ENCODE peak calls at places on chromosomes 7 and 10, in seven cellular contexts. N is tibial nerve, F is NB4, M is body of pancreas, I is K562, P is GM12892, A is adrenal gland. G is an unnamed sample.

GRCh38 chr7:24574365-24574764 is 1.1 kb downstream of the PALS2 start:
- DNase-seq in N (no peak), F (no peak), M (no peak), I (peak; percentile 16), P (no peak), A (no peak), G (peak; percentile 50)

GRCh38 chr7:46848944-46849343 is 733.0 kb downstream of the TNS3 start:
- DNase-seq in N (no peak), F (no peak), M (no peak), I (no peak), P (no peak), A (no peak), G (no peak)

GRCh38 chr10:43846187-43846680 is 197.6 kb upstream of the ZNF32 start:
- DNase-seq in N (no peak), F (peak; percentile 36), M (no peak), I (no peak), P (no peak), A (peak; percentile 73), G (no peak)

GRCh38 chr10:71667374-71667750 is 52.2 kb downstream of the C10orf105 start:
- DNase-seq in N (no peak), F (peak; percentile 31), M (no peak), I (no peak), P (no peak), A (no peak), G (no peak)

GRCh38 chr10:43926875-43927406 is 278.3 kb upstream of the ZNF32 start:
- DNase-seq in N (no peak), F (no peak), M (no peak), I (no peak), P (no peak), A (peak; percentile 25), G (no peak)

GRCh38 chr10:58818889-58819288 is 306.2 kb downstream of the BICC1 start:
- DNase-seq in N (no peak), F (no peak), M (no peak), I (no peak), P (no peak), A (no peak), G (no peak)

GRCh38 chr7:151310578-151310977 is 31.0 kb upstream of the NUB1 start:
- DNase-seq in N (no peak), F (peak; percentile 52), M (no peak), I (peak; percentile 53), P (no peak), A (peak; percentile 45), G (no peak)

GRCh38 chr7:95264225-95264927 is 60.0 kb downstream of the PON1 start:
- DNase-seq in N (no peak), F (no peak), M (no peak), I (no peak), P (no peak), A (no peak), G (no peak)

GRCh38 chr7:11437987-11438386 is 394.0 kb downstream of the THSD7A start:
- DNase-seq in N (no peak), F (peak; percentile 19), M (no peak), I (no peak), P (no peak), A (no peak), G (no peak)

GRCh38 chr7:38863609-38864291 is 45.2 kb downstream of the VPS41 start:
- DNase-seq in N (no peak), F (no peak), M (peak; percentile 91), I (no peak), P (no peak), A (no peak), G (no peak)

GRCh38 chr10:124544711-124545110 is 83.1 kb downstream of the LHPP start:
- DNase-seq in N (no peak), F (peak; percentile 35), M (no peak), I (peak; percentile 30), P (no peak), A (no peak), G (no peak)

GRCh38 chr10:70274643-70275042 is 9.2 kb downstream of the NPFFR1 start:
- DNase-seq in N (peak; percentile 71), F (no peak), M (no peak), I (no peak), P (no peak), A (peak; percentile 62), G (no peak)

GRCh38 chr10:30445716-30446115 is 11.7 kb downstream of the MAP3K8 start:
- DNase-seq in N (no peak), F (no peak), M (no peak), I (no peak), P (no peak), A (no peak), G (no peak)
- TF ChIP-seq POLR2A in N (no peak), F (no peak), M (no peak), I (no peak), P (no peak), A (no peak), G (no peak)

DNA sequence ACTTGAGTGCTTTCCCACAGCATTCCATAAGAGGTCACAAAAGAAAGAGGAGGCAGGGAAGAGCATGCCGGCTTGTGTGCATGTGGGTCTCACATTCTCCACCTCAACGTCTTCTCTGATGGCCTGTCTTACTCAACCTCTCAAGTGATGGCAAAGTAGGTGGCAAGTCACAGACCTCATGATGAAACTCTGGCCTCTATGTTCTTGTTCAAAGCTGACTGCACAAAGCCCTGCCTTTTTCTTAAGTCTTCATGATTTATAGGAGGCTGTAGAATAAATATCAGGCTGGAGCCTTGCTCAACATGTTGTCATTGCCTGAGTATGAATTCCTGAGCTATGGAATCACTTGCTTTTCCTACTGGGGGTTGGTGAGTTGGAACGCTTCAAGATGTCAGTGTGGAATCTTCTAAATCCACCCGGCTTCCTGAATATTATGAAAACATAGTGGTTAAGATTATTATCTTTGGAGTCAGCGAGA is 213.6 kb upstream of the INHBA start:
- DNase-seq in N (peak; percentile 54), F (no peak), M (no peak), I (no peak), P (no peak), A (peak; percentile 57), G (peak; percentile 66)
- TF ChIP-seq POLR2A in N (no peak), F (no peak), M (no peak), I (no peak), P (no peak), A (no peak), G (no peak)

DNA sequence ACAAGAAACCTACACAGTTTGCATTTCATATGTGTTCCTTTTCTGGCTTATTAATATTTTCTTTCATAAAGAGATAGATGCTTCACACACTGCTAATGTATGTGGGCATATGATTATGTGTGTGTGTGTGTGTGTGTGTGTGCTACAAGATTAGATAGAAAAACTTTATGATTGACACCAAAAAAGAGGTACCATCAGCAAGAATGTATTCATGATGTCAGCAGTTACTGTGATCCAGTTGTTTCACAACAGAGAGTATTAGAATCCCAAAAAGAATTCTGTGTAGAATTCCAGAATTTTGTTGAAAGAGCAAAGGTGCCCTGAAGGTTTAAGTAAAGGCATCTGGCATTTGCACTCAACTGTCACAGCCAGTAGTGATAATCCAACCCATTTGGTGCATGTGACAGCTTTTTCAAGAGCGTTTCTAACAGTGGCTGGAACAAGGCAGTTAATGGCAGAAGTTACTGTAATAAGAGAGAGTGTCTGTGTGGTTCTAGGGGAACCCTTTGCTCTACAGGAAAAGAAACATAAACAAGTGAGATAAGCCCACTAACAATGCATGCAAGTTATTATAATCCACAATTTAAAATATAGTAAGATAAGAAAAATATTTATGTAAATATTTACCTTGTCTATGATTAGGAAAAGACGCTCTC is 16.6 kb downstream of the RELN start:
- DNase-seq in N (no peak), F (no peak), M (no peak), I (no peak), P (no peak), A (no peak), G (no peak)
- TF ChIP-seq POLR2A in N (no peak), F (no peak), M (no peak), I (no peak), P (no peak), A (no peak), G (no peak)

GRCh38 chr10:102641880-102642552 is 2.3 kb upstream of the TRIM8 start:
- DNase-seq in N (peak; percentile 98), F (peak; percentile 99), M (peak; percentile 100), I (peak; percentile 84), P (peak; percentile 77), A (peak; percentile 99), G (peak; percentile 87)

GRCh38 chr10:102643346-102644065 is 773 bp upstream of the TRIM8 start:
- DNase-seq in N (peak; percentile 48), F (peak; percentile 90), M (peak; percentile 76), I (peak; percentile 32), P (no peak), A (peak; percentile 88), G (no peak)

GRCh38 chr10:102644066-102644645 is at the start of gene TRIM8:
- DNase-seq in N (no peak), F (peak; percentile 79), M (peak; percentile 69), I (peak; percentile 41), P (no peak), A (no peak), G (no peak)

GRCh38 chr10:102641398-102641797 is 2.9 kb upstream of the TRIM8 start:
- DNase-seq in N (no peak), F (no peak), M (peak; percentile 56), I (no peak), P (no peak), A (no peak), G (no peak)

DNA sequence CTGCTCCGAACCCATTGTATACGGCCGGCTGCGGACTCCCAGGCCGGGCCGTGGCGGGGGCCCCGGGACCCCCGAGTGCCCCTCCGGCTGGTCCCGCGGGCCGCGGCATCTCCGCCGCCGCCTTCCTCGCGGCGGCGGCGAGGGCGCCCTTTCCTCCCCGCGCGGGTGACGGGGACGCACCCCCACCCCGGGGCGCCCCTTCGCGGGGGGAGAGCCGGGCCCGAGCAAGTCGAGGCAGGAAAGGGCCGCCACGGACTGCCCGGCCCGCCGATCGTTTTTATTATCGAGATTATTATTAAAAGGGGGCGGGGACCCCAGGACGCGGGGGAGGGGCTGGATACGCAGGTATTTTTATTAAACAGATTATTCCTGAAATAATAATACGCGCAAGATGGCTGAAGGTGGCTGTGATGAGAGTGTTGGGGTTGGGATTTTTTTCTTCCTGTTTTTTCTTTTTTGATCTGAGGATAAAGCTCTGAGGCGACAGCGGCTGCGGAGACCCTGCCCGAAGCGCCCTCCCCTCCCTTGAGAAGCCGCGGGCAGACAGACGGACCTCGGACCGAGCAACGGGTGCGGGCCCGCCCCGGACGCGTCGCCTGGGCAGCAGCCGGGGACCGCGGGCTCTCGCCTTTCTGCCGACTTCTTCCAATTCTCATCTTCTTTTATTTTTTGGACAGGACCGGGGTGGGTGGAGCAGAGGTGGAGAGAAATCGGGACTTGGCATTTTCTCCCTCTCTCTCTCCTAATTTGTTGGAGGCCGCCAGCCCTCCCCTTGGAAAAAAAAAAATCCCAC is 1.5 kb upstream of the TRIM8 start:
- DNase-seq in N (peak; percentile 81), F (peak; percentile 70), M (peak; percentile 74), I (no peak), P (no peak), A (peak; percentile 89), G (no peak)
- TF ChIP-seq POLR2A in N (peak; percentile 42), F (no peak), M (peak; percentile 14), I (no peak), P (no peak), A (peak; percentile 52), G (no peak)

GRCh38 chr10:1886039-1886438 is 148.7 kb upstream of the ADARB2 start:
- DNase-seq in N (no peak), F (no peak), M (no peak), I (no peak), P (no peak), A (no peak), G (no peak)
- TF ChIP-seq POLR2A in N (no peak), F (no peak), M (no peak), I (no peak), P (no peak), A (no peak), G (no peak)

GRCh38 chr7:27098493-27099223 is 2.9 kb upstream of the HOXA1 start:
- DNase-seq in N (no peak), F (no peak), M (no peak), I (no peak), P (no peak), A (peak; percentile 87), G (no peak)
- TF ChIP-seq POLR2A in N (no peak), F (no peak), M (no peak), I (no peak), P (no peak), A (no peak), G (no peak)

GRCh38 chr10:100986952-100987684 is at the start of the genes MRPL43 and TWNK:
- DNase-seq in N (peak; percentile 78), F (peak; percentile 91), M (peak; percentile 87), I (peak; percentile 79), P (peak; percentile 94), A (peak; percentile 91), G (peak; percentile 81)
- TF ChIP-seq POLR2A in N (no peak), F (peak; percentile 85), M (peak; percentile 23), I (peak; percentile 81), P (peak; percentile 83), A (peak; percentile 9), G (peak; percentile 57)